ENCODE peak calls at places on chromosomes 2 and 18, in nine cellular contexts. One of them, this sample, is unnamed.
A peak's percentile ranks its signal among the peaks of the same experiment; 100 is the strongest.

GRCh38 chr2:30765876-30766470 is 41.3 kb downstream of the CAPN13 start:
- DNase-seq in H1: no peak
- DNase-seq in psoas muscle: no peak
- DNase-seq in fibroblast of lung: no peak
- DNase-seq in thoracic aorta: no peak
- DNase-seq in BJ: no peak
- DNase-seq in PC-9: no peak
- DNase-seq in right atrium auricular region: no peak
- DNase-seq in CD8-positive, alpha-beta memory T cell: no peak
- DNase-seq in this sample: no peak

GRCh38 chr18:37493352-37493935 is 72.2 kb downstream of the CELF4 start:
- DNase-seq in psoas muscle: no peak
- DNase-seq in right atrium auricular region: no peak
- DNase-seq in CD8-positive, alpha-beta memory T cell: no peak
- DNase-seq in PC-9: no peak
- DNase-seq in thoracic aorta: no peak
- DNase-seq in H1: no peak
- DNase-seq in fibroblast of lung: no peak
- DNase-seq in BJ: no peak
- DNase-seq in this sample: no peak

GRCh38 chr2:112831956-112832567 is 4.5 kb downstream of the IL1B start:
- DNase-seq in psoas muscle: no peak
- DNase-seq in thoracic aorta: no peak
- DNase-seq in fibroblast of lung: no peak
- DNase-seq in right atrium auricular region: no peak
- DNase-seq in BJ: no peak
- DNase-seq in H1: no peak
- DNase-seq in CD8-positive, alpha-beta memory T cell: no peak
- DNase-seq in PC-9: no peak
- DNase-seq in this sample: no peak

GRCh38 chr2:235106874-235107639 is 155.2 kb downstream of the SH3BP4 start:
- DNase-seq in right atrium auricular region: peak; percentile 69
- DNase-seq in fibroblast of lung: peak; percentile 83
- DNase-seq in psoas muscle: peak; percentile 76
- DNase-seq in BJ: no peak
- DNase-seq in PC-9: peak; percentile 72
- DNase-seq in thoracic aorta: no peak
- DNase-seq in CD8-positive, alpha-beta memory T cell: no peak
- DNase-seq in H1: peak; percentile 31
- DNase-seq in this sample: peak; percentile 69

GRCh38 chr18:59446012-59446411 is 86.9 kb upstream of the LMAN1 start:
- DNase-seq in CD8-positive, alpha-beta memory T cell: no peak
- DNase-seq in psoas muscle: no peak
- DNase-seq in BJ: no peak
- DNase-seq in H1: no peak
- DNase-seq in thoracic aorta: no peak
- DNase-seq in right atrium auricular region: no peak
- DNase-seq in fibroblast of lung: peak; percentile 57
- DNase-seq in PC-9: no peak
- DNase-seq in this sample: no peak

GRCh38 chr2:129903586-129904425 is 75.7 kb upstream of the RAB6C start:
- DNase-seq in thoracic aorta: no peak
- DNase-seq in H1: no peak
- DNase-seq in right atrium auricular region: peak; percentile 52
- DNase-seq in psoas muscle: no peak
- DNase-seq in PC-9: no peak
- DNase-seq in BJ: no peak
- DNase-seq in fibroblast of lung: no peak
- DNase-seq in CD8-positive, alpha-beta memory T cell: no peak
- DNase-seq in this sample: no peak

GRCh38 chr2:17416891-17417391 is 101.3 kb downstream of the RAD51AP2 start:
- DNase-seq in CD8-positive, alpha-beta memory T cell: no peak
- DNase-seq in PC-9: peak; percentile 39
- DNase-seq in BJ: no peak
- DNase-seq in thoracic aorta: no peak
- DNase-seq in fibroblast of lung: peak; percentile 84
- DNase-seq in right atrium auricular region: no peak
- DNase-seq in H1: no peak
- DNase-seq in psoas muscle: no peak
- DNase-seq in this sample: no peak

GRCh38 chr2:36530983-36531354 is 67.0 kb downstream of the FEZ2 start:
- DNase-seq in thoracic aorta: no peak
- DNase-seq in BJ: no peak
- DNase-seq in fibroblast of lung: peak; percentile 33
- DNase-seq in PC-9: no peak
- DNase-seq in right atrium auricular region: no peak
- DNase-seq in H1: no peak
- DNase-seq in psoas muscle: no peak
- DNase-seq in CD8-positive, alpha-beta memory T cell: no peak
- DNase-seq in this sample: peak; percentile 60

GRCh38 chr2:36407403-36407802 is 51.8 kb downstream of the CRIM1 start:
- DNase-seq in psoas muscle: no peak
- DNase-seq in CD8-positive, alpha-beta memory T cell: no peak
- DNase-seq in BJ: no peak
- DNase-seq in right atrium auricular region: no peak
- DNase-seq in PC-9: no peak
- DNase-seq in fibroblast of lung: no peak
- DNase-seq in H1: no peak
- DNase-seq in thoracic aorta: no peak
- DNase-seq in this sample: no peak

GRCh38 chr2:30709516-30709915 is 97.7 kb downstream of the CAPN13 start:
- DNase-seq in H1: no peak
- DNase-seq in fibroblast of lung: no peak
- DNase-seq in PC-9: no peak
- DNase-seq in psoas muscle: no peak
- DNase-seq in right atrium auricular region: peak; percentile 46
- DNase-seq in BJ: no peak
- DNase-seq in thoracic aorta: no peak
- DNase-seq in CD8-positive, alpha-beta memory T cell: no peak
- DNase-seq in this sample: no peak

GRCh38 chr18:72984290-72984689 is 116.5 kb upstream of the NETO1 start:
- DNase-seq in psoas muscle: no peak
- DNase-seq in PC-9: no peak
- DNase-seq in H1: no peak
- DNase-seq in fibroblast of lung: no peak
- DNase-seq in right atrium auricular region: no peak
- DNase-seq in thoracic aorta: no peak
- DNase-seq in CD8-positive, alpha-beta memory T cell: no peak
- DNase-seq in BJ: no peak
- DNase-seq in this sample: no peak

GRCh38 chr2:69798466-69798908 is 31.0 kb upstream of the GMCL1 start:
- DNase-seq in fibroblast of lung: peak; percentile 8
- DNase-seq in H1: no peak
- DNase-seq in psoas muscle: no peak
- DNase-seq in CD8-positive, alpha-beta memory T cell: no peak
- DNase-seq in BJ: no peak
- DNase-seq in thoracic aorta: no peak
- DNase-seq in PC-9: no peak
- DNase-seq in right atrium auricular region: peak; percentile 79
- DNase-seq in this sample: peak; percentile 7

GRCh38 chr2:41618754-41619153 is 429.1 kb upstream of the PKDCC start:
- DNase-seq in PC-9: no peak
- DNase-seq in CD8-positive, alpha-beta memory T cell: no peak
- DNase-seq in fibroblast of lung: no peak
- DNase-seq in H1: no peak
- DNase-seq in psoas muscle: no peak
- DNase-seq in right atrium auricular region: no peak
- DNase-seq in thoracic aorta: no peak
- DNase-seq in BJ: no peak
- DNase-seq in this sample: no peak

GRCh38 chr18:28512357-28512756 is 335.4 kb upstream of the CDH2 start:
- DNase-seq in psoas muscle: no peak
- DNase-seq in CD8-positive, alpha-beta memory T cell: no peak
- DNase-seq in fibroblast of lung: no peak
- DNase-seq in BJ: no peak
- DNase-seq in H1: no peak
- DNase-seq in PC-9: no peak
- DNase-seq in thoracic aorta: no peak
- DNase-seq in right atrium auricular region: no peak
- DNase-seq in this sample: no peak

GRCh38 chr2:205688417-205689200 is 6.3 kb downstream of the NRP2 start:
- DNase-seq in thoracic aorta: no peak
- DNase-seq in CD8-positive, alpha-beta memory T cell: no peak
- DNase-seq in H1: no peak
- DNase-seq in right atrium auricular region: no peak
- DNase-seq in psoas muscle: no peak
- DNase-seq in PC-9: no peak
- DNase-seq in BJ: no peak
- DNase-seq in fibroblast of lung: peak; percentile 73
- DNase-seq in this sample: no peak

GRCh38 chr2:238926761-238927611 is 79.1 kb downstream of the TWIST2 start:
- DNase-seq in H1: no peak
- DNase-seq in CD8-positive, alpha-beta memory T cell: peak; percentile 27
- DNase-seq in right atrium auricular region: no peak
- DNase-seq in psoas muscle: no peak
- DNase-seq in PC-9: no peak
- DNase-seq in BJ: no peak
- DNase-seq in fibroblast of lung: no peak
- DNase-seq in thoracic aorta: no peak
- DNase-seq in this sample: no peak

GRCh38 chr18:79717059-79717458 is 37.5 kb downstream of the CTDP1 start:
- DNase-seq in CD8-positive, alpha-beta memory T cell: peak; percentile 26
- DNase-seq in psoas muscle: no peak
- DNase-seq in BJ: no peak
- DNase-seq in PC-9: no peak
- DNase-seq in thoracic aorta: no peak
- DNase-seq in fibroblast of lung: no peak
- DNase-seq in right atrium auricular region: no peak
- DNase-seq in H1: no peak
- DNase-seq in this sample: no peak

GRCh38 chr2:1775511-1776035 is 31.3 kb upstream of the PXDN start:
- DNase-seq in fibroblast of lung: no peak
- DNase-seq in right atrium auricular region: no peak
- DNase-seq in BJ: no peak
- DNase-seq in thoracic aorta: no peak
- DNase-seq in psoas muscle: no peak
- DNase-seq in H1: no peak
- DNase-seq in CD8-positive, alpha-beta memory T cell: peak; percentile 27
- DNase-seq in PC-9: no peak
- DNase-seq in this sample: no peak

GRCh38 chr2:46294185-46294836 is 2.9 kb upstream of the EPAS1 start:
- DNase-seq in right atrium auricular region: peak; percentile 54
- DNase-seq in BJ: no peak
- DNase-seq in PC-9: peak; percentile 51
- DNase-seq in psoas muscle: no peak
- DNase-seq in fibroblast of lung: no peak
- DNase-seq in CD8-positive, alpha-beta memory T cell: no peak
- DNase-seq in thoracic aorta: no peak
- DNase-seq in H1: no peak
- DNase-seq in this sample: no peak

GRCh38 chr2:121377676-121378075 is 92.7 kb upstream of the TFCP2L1 start:
- DNase-seq in right atrium auricular region: no peak
- DNase-seq in PC-9: no peak
- DNase-seq in psoas muscle: no peak
- DNase-seq in fibroblast of lung: no peak
- DNase-seq in H1: no peak
- DNase-seq in CD8-positive, alpha-beta memory T cell: no peak
- DNase-seq in thoracic aorta: no peak
- DNase-seq in BJ: peak; percentile 50
- DNase-seq in this sample: no peak

DNA sequence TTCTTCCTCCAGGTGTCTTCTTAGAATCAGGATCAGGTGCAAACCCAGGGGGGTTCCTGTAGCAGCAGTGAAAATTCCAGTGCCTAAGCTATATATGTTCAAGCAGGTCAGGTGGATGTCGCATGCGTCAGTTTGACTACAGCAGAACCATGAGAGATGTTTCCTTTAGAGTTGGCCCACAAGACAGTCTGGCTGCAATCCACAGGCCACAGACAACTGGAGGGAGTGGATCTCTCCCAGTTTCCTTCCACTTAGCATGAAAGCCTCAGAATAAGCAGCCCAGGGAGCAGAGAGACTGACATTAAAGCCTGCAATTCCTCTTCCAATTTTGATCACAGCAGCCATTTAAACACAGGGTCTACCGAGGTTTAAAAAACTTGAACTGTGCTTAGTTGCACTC is 1.1 kb upstream of the KCNE4 start:
- DNase-seq in PC-9: no peak
- DNase-seq in H1: no peak
- DNase-seq in BJ: no peak
- DNase-seq in thoracic aorta: no peak
- DNase-seq in psoas muscle: no peak
- DNase-seq in fibroblast of lung: peak; percentile 42
- DNase-seq in CD8-positive, alpha-beta memory T cell: no peak
- DNase-seq in right atrium auricular region: no peak
- DNase-seq in this sample: no peak
- H3K4me3 ChIP-seq in PC-9: no peak overlapping the region
- H3K4me3 ChIP-seq in H1: no peak overlapping the region
- H3K4me3 ChIP-seq in BJ: no peak overlapping the region
- H3K4me3 ChIP-seq in thoracic aorta: peak overlapping the region; percentile 71
- H3K4me3 ChIP-seq in psoas muscle: no peak overlapping the region
- H3K4me3 ChIP-seq in fibroblast of lung: peak overlapping the region; percentile 73
- H3K4me3 ChIP-seq in CD8-positive, alpha-beta memory T cell: no peak overlapping the region
- H3K4me3 ChIP-seq in right atrium auricular region: no peak overlapping the region
- H3K4me3 ChIP-seq in this sample: peak overlapping the region; percentile 56

DNA sequence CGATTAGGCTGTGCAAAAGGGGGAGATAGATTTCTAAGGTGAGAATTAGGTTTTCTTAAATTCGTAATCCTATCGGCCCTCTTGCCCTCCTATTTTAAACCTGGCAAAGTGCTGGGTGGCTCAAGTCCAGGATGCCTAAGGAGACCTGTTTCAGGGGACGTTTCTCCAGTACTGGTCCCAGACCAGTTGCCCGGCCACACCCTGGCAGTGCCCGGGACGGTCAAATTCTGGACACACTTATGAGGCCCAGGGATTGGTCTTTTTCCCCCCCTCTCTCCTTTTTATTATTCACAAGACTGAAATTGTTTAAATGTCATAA is 3.2 kb downstream of the GBX2 start:
- DNase-seq in psoas muscle: no peak
- DNase-seq in PC-9: no peak
- DNase-seq in BJ: no peak
- DNase-seq in thoracic aorta: no peak
- DNase-seq in right atrium auricular region: no peak
- DNase-seq in fibroblast of lung: no peak
- DNase-seq in H1: no peak
- DNase-seq in CD8-positive, alpha-beta memory T cell: no peak
- DNase-seq in this sample: no peak
- H3K4me3 ChIP-seq in psoas muscle: peak overlapping the region; percentile 63
- H3K4me3 ChIP-seq in PC-9: no peak overlapping the region
- H3K4me3 ChIP-seq in BJ: no peak overlapping the region
- H3K4me3 ChIP-seq in thoracic aorta: peak overlapping the region; percentile 70
- H3K4me3 ChIP-seq in right atrium auricular region: no peak overlapping the region
- H3K4me3 ChIP-seq in fibroblast of lung: no peak overlapping the region
- H3K4me3 ChIP-seq in H1: peak overlapping the region; percentile 40
- H3K4me3 ChIP-seq in CD8-positive, alpha-beta memory T cell: no peak overlapping the region
- H3K4me3 ChIP-seq in this sample: no peak overlapping the region

GRCh38 chr2:157438907-157439791 is 4.7 kb downstream of the CYTIP start:
- DNase-seq in thoracic aorta: no peak
- DNase-seq in BJ: no peak
- DNase-seq in PC-9: no peak
- DNase-seq in right atrium auricular region: no peak
- DNase-seq in H1: no peak
- DNase-seq in fibroblast of lung: peak; percentile 23
- DNase-seq in psoas muscle: no peak
- DNase-seq in CD8-positive, alpha-beta memory T cell: no peak
- DNase-seq in this sample: no peak
- H3K4me3 ChIP-seq in thoracic aorta: peak overlapping the region; percentile 66
- H3K4me3 ChIP-seq in BJ: no peak overlapping the region
- H3K4me3 ChIP-seq in PC-9: no peak overlapping the region
- H3K4me3 ChIP-seq in right atrium auricular region: no peak overlapping the region
- H3K4me3 ChIP-seq in H1: no peak overlapping the region
- H3K4me3 ChIP-seq in fibroblast of lung: no peak overlapping the region
- H3K4me3 ChIP-seq in psoas muscle: no peak overlapping the region
- H3K4me3 ChIP-seq in CD8-positive, alpha-beta memory T cell: peak overlapping the region; percentile 93
- H3K4me3 ChIP-seq in this sample: no peak overlapping the region

GRCh38 chr2:39772812-39773152 is 6.3 kb downstream of the THUMPD2 start:
- DNase-seq in H1: no peak
- DNase-seq in right atrium auricular region: no peak
- DNase-seq in PC-9: peak; percentile 41
- DNase-seq in psoas muscle: no peak
- DNase-seq in fibroblast of lung: no peak
- DNase-seq in BJ: no peak
- DNase-seq in thoracic aorta: no peak
- DNase-seq in CD8-positive, alpha-beta memory T cell: no peak
- DNase-seq in this sample: no peak
- H3K4me3 ChIP-seq in H1: no peak overlapping the region
- H3K4me3 ChIP-seq in right atrium auricular region: no peak overlapping the region
- H3K4me3 ChIP-seq in PC-9: no peak overlapping the region
- H3K4me3 ChIP-seq in psoas muscle: no peak overlapping the region
- H3K4me3 ChIP-seq in fibroblast of lung: no peak overlapping the region
- H3K4me3 ChIP-seq in BJ: no peak overlapping the region
- H3K4me3 ChIP-seq in thoracic aorta: no peak overlapping the region
- H3K4me3 ChIP-seq in CD8-positive, alpha-beta memory T cell: no peak overlapping the region
- H3K4me3 ChIP-seq in this sample: no peak overlapping the region

This sample was measured in heart right ventricle.